ENCODE peak calls at places on chromosomes 1 and 21, in six cellular contexts. U is GM12878, K is HepG2, G is sigmoid colon, M is transverse colon, F is stomach. H is an unnamed sample.

GRCh38 chr1:184889902-184890301 is 84.4 kb downstream of the NIBAN1 start:
- DNase-seq in U (no peak), G (no peak), K (no peak), F (no peak), M (no peak), H (no peak)

GRCh38 chr1:117653732-117654484 is 48.1 kb downstream of the TENT5C start:
- DNase-seq in M (no peak), G (no peak), U (no peak), F (no peak), K (no peak), H (no peak)

GRCh38 chr1:216702170-216702569 is 21.1 kb downstream of the ESRRG start:
- DNase-seq in M (no peak), U (no peak), K (no peak), G (no peak), F (no peak), H (no peak)

GRCh38 chr1:243748706-243749283 is 101.2 kb downstream of the AKT3 start:
- DNase-seq in M (no peak), F (no peak), K (peak; percentile 49), G (no peak), U (peak; percentile 28), H (no peak)

GRCh38 chr1:101268893-101269292 is 32.1 kb downstream of the S1PR1 start:
- DNase-seq in F (no peak), G (no peak), M (no peak), U (no peak), K (no peak), H (no peak)

GRCh38 chr1:7922301-7922700 is 18.3 kb downstream of the TNFRSF9 start:
- DNase-seq in U (no peak), G (no peak), M (no peak), F (no peak), K (no peak), H (no peak)

GRCh38 chr1:28172690-28173150 is 3.8 kb downstream of the PTAFR start:
- DNase-seq in K (peak; percentile 41), F (peak; percentile 74), G (no peak), M (peak; percentile 69), U (peak; percentile 98), H (no peak)

GRCh38 chr1:245771521-245772281 is 616.9 kb downstream of the KIF26B start:
- DNase-seq in K (no peak), M (no peak), U (no peak), F (no peak), G (no peak), H (no peak)

GRCh38 chr21:37915941-37916794 is at the start of gene KCNJ6:
- DNase-seq in U (no peak), G (no peak), K (no peak), M (no peak), F (peak; percentile 35), H (no peak)

GRCh38 chr1:92483442-92484170 is 3.1 kb downstream of the GFI1 start:
- DNase-seq in G (no peak), K (no peak), U (no peak), F (no peak), M (peak; percentile 66), H (peak; percentile 87)

GRCh38 chr1:63917571-63918394 is 144.0 kb downstream of the ROR1 start:
- DNase-seq in K (peak; percentile 4), U (no peak), G (no peak), M (no peak), F (no peak), H (peak; percentile 86)

GRCh38 chr1:228818928-228819632 is 83.8 kb downstream of the RHOU start:
- DNase-seq in M (no peak), F (no peak), K (no peak), G (no peak), U (no peak), H (no peak)

GRCh38 chr1:26996024-26996423 is 2.5 kb downstream of the TRNP1 start:
- DNase-seq in M (no peak), F (no peak), G (no peak), U (no peak), K (no peak), H (no peak)

GRCh38 chr1:43469932-43470331 is 16.2 kb upstream of the HYI start:
- DNase-seq in U (no peak), G (no peak), F (no peak), K (no peak), M (no peak), H (no peak)

GRCh38 chr1:199272107-199272506 is 633.3 kb downstream of the PTPRC start:
- DNase-seq in F (no peak), G (no peak), M (no peak), K (no peak), U (no peak), H (no peak)

GRCh38 chr1:11920239-11920903 is 5.9 kb downstream of the KIAA2013 start:
- DNase-seq in F (peak; percentile 52), G (no peak), K (no peak), M (no peak), U (no peak), H (no peak)

GRCh38 chr1:211336775-211337174 is 10.1 kb downstream of the TRAF5 start:
- DNase-seq in G (no peak), K (no peak), U (no peak), F (no peak), M (peak; percentile 33), H (no peak)

GRCh38 chr1:29519108-29519507 is 282.8 kb downstream of the PTPRU start:
- DNase-seq in K (no peak), U (no peak), F (peak; percentile 5), M (no peak), G (peak; percentile 40), H (no peak)

GRCh38 chr1:220876511-220877347 is 2.5 kb upstream of the HLX start:
- DNase-seq in F (no peak), G (no peak), M (no peak), K (no peak), U (no peak), H (no peak)

GRCh38 chr1:220872296-220872695 is 6.9 kb upstream of the HLX start:
- DNase-seq in F (no peak), U (no peak), K (peak; percentile 13), M (no peak), G (no peak), H (no peak)

GRCh38 chr1:220875233-220875632 is 4.0 kb upstream of the HLX start:
- DNase-seq in K (no peak), F (no peak), G (no peak), M (no peak), U (no peak), H (no peak)

GRCh38 chr1:220873087-220873486 is 6.2 kb upstream of the HLX start:
- DNase-seq in F (no peak), G (no peak), U (no peak), M (no peak), K (no peak), H (no peak)

DNA sequence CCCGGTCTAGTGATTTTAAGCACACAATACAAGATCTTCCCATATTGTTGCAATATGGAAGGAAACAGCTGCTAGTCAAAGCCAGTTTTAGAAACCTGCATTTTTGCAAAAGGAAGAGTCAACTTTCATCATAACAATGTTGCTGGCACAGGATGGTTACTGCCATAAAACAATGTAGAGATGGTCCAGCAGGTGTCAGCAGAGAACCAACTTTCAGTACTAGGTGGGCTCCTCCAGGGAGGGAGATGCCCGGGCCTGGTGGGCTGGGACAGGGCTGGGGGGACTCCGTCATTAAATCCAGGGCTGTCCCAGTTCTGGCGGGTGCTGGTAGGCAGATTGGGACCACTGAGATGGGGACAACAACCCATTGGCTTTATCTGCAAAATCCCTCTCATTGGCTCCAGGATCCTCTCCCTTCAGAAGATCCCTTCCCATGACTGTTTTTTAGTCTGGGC is 5.0 kb upstream of the HLX start:
- DNase-seq in M (peak; percentile 50), F (no peak), K (peak; percentile 32), U (no peak), G (no peak), H (no peak)
- TF ChIP-seq EP300 in M (no peak), F (no peak), K (no peak), U (no peak), G (no peak), H (no peak)

GRCh38 chr1:145918992-145919939 is 749 bp upstream of the PEX11B start:
- DNase-seq in F (peak; percentile 73), G (peak; percentile 85), K (peak; percentile 56), U (no peak), M (peak; percentile 72), H (no peak)
- TF ChIP-seq POLR2A in F (no peak), G (no peak), K (peak; percentile 26), U (peak; percentile 63), M (no peak), H (peak; percentile 26)

GRCh38 chr1:205632374-205633169 is 761 bp upstream of the ELK4 start:
- DNase-seq in G (no peak), U (no peak), M (no peak), F (no peak), K (no peak), H (no peak)

GRCh38 chr1:205631727-205632373 is at the start of gene ELK4:
- DNase-seq in F (peak; percentile 99), M (peak; percentile 99), K (peak; percentile 95), U (peak; percentile 87), G (peak; percentile 99), H (peak; percentile 99)

GRCh38 chr1:205630651-205631009 is 1.2 kb downstream of the ELK4 start:
- DNase-seq in M (no peak), G (no peak), F (no peak), K (no peak), U (no peak), H (no peak)

GRCh38 chr1:205630241-205630640 is 1.6 kb downstream of the ELK4 start:
- DNase-seq in M (no peak), G (no peak), K (no peak), U (no peak), F (no peak), H (no peak)

DNA sequence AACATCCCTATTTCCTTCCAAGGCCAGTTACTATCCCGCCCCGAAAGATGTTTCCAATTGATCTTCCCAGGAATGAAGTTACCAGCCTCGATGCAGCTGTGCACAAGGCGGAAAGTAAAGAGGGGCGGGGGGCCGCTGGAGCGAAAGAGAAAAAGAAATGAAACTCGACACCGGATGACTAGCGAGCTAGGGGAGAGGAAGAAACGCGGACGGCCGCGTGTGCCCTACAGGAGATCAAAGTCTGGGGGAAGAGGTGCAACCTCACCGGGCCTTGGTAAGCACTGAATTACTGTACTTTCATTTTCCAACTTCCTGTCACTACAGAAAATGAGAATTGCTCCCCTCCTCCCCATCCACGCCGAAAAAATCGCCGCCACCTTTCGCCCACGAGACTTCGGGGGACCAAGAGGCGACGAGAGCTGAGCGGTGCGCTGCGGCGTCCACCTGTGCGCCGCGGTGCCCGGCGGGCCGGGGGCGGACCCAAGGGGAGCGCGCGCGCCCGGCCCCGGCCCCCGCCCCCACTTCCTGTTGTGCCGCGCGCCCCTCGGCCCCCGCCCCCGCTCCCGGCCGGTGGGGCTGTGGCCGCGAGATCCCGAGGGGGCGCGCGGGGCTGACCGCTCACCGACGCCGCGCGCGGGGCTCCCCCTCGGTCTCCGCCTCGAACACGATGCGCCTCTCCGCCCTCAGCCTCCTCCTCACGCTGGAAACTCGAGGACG is 643 bp downstream of the ELK4 start:
- DNase-seq in F (peak; percentile 70), U (peak; percentile 91), K (peak; percentile 89), G (peak; percentile 78), M (peak; percentile 83), H (peak; percentile 79)
- TF ChIP-seq EP300 in F (no peak), U (no peak), K (no peak), G (no peak), M (no peak), H (no peak)

GRCh38 chr1:108057536-108057935 is 92.6 kb upstream of the VAV3 start:
- DNase-seq in M (peak; percentile 26), K (no peak), G (peak; percentile 76), U (no peak), F (no peak), H (no peak)
- TF ChIP-seq POLR2A in M (no peak), K (no peak), G (no peak), U (no peak), F (no peak), H (no peak)

H was measured in H1.